ENCODE peak calls at places on chromosomes 4 and X, in four cellular contexts. Q is NCI-H2029, R is NCI-H1092, I is mesenteric fat pad. M is an unnamed sample.

GRCh38 chrX:129831486-129831885 is 12.2 kb downstream of the ZDHHC9 start:
- DNase-seq in Q (peak; percentile 63), R (no peak), I (no peak), M (no peak)

GRCh38 chr4:92100980-92101379 is 202.8 kb upstream of the GRID2 start:
- DNase-seq in Q (no peak), R (no peak), I (no peak), M (no peak)

GRCh38 chr4:173074501-173074946 is 94.1 kb upstream of the GALNT7 start:
- DNase-seq in Q (no peak), R (no peak), I (no peak), M (peak; percentile 41)

GRCh38 chr4:174859904-174860303 is 30.9 kb upstream of the GLRA3 start:
- DNase-seq in Q (no peak), R (no peak), I (no peak), M (no peak)

GRCh38 chrX:132092439-132093065 is 35.3 kb downstream of the FRMD7 start:
- DNase-seq in Q (peak; percentile 37), R (peak; percentile 54), I (no peak), M (peak; percentile 30)

GRCh38 chr4:185721190-185721948 is 90.6 kb downstream of the SORBS2 start:
- DNase-seq in Q (no peak), R (no peak), I (no peak), M (no peak)

GRCh38 chr4:63717384-63717783 is 691.9 kb downstream of the TECRL start:
- DNase-seq in Q (no peak), R (no peak), I (no peak), M (peak; percentile 6)

GRCh38 chr4:110622841-110623709 is at the start of gene PITX2:
- DNase-seq in Q (no peak), R (no peak), I (no peak), M (no peak)

GRCh38 chr4:85703098-85703497 is 228.1 kb downstream of the ARHGAP24 start:
- DNase-seq in Q (no peak), R (no peak), I (no peak), M (peak; percentile 1)

GRCh38 chrX:135396109-135396508 is 25.6 kb upstream of the SMIM10L2A start:
- DNase-seq in Q (no peak), R (no peak), I (no peak), M (no peak)

GRCh38 chr4:7160951-7161440 is 31.3 kb upstream of the SORCS2 start:
- DNase-seq in Q (no peak), R (no peak), I (peak; percentile 75), M (no peak)

GRCh38 chrX:40016702-40017101 is 81.1 kb downstream of the BCOR start:
- DNase-seq in Q (no peak), R (no peak), I (no peak), M (no peak)

GRCh38 chr4:77501851-77502250 is 103.8 kb upstream of the CXCL13 start:
- DNase-seq in Q (peak; percentile 1), R (no peak), I (no peak), M (no peak)

GRCh38 chr4:142480244-142480643 is 365.9 kb downstream of the INPP4B start:
- DNase-seq in Q (no peak), R (no peak), I (no peak), M (no peak)

GRCh38 chr4:114539985-114540384 is 58.6 kb upstream of the UGT8 start:
- DNase-seq in Q (no peak), R (no peak), I (no peak), M (no peak)

GRCh38 chrX:41518841-41519220 is 71.7 kb downstream of the NYX start:
- DNase-seq in Q (no peak), R (no peak), I (no peak), M (no peak)

GRCh38 chrX:76428243-76429130 is 977 bp downstream of the MAGEE1 start:
- DNase-seq in Q (no peak), R (peak; percentile 8), I (no peak), M (no peak)

GRCh38 chr4:74327751-74328150 is 19.5 kb downstream of the EPGN start:
- DNase-seq in Q (no peak), R (no peak), I (no peak), M (no peak)

GRCh38 chr4:36325499-36325898 is 44.1 kb downstream of the DTHD1 start:
- DNase-seq in Q (no peak), R (no peak), I (no peak), M (no peak)

GRCh38 chr4:16253127-16253960 is 27.1 kb upstream of the TAPT1 start:
- DNase-seq in Q (no peak), R (no peak), I (no peak), M (no peak)

GRCh38 chrX:140664939-140665338 is 44.6 kb upstream of the LINC00632 start:
- DNase-seq in Q (no peak), R (no peak), I (no peak), M (no peak)

GRCh38 chr4:113064244-113064643 is 14.8 kb downstream of the ANK2 start:
- DNase-seq in Q (peak; percentile 97), R (peak; percentile 80), I (no peak), M (no peak)

GRCh38 chr4:10577495-10577894 is 107.1 kb downstream of the CLNK start:
- DNase-seq in Q (no peak), R (no peak), I (no peak), M (no peak)

GRCh38 chrX:102339312-102340298 is 92.6 kb downstream of the NXF2 start:
- DNase-seq in Q (no peak), R (no peak), I (peak; percentile 73), M (no peak)